ENCODE peak calls at places on chromosomes 3 and 15, in nine cellular contexts. M, S, N, G, W, A, O, X and R are unnamed samples.

GRCh38 chr3:151838574-151839312 is 24.8 kb downstream of the AADAC start:
- DNase-seq in S (no peak), A (peak; percentile 42), X (no peak), M (peak; percentile 43), O (peak; percentile 73), N (peak; percentile 31), W (peak; percentile 82), G (no peak), R (peak; percentile 51)

GRCh38 chr15:46735115-46735514 is 982.2 kb upstream of the SEMA6D start:
- DNase-seq in X (no peak), W (no peak), O (no peak), A (no peak), M (no peak), G (no peak), S (no peak), N (no peak), R (no peak)

GRCh38 chr15:41928637-41929620 is 35.1 kb upstream of the SPTBN5 start:
- DNase-seq in S (peak; percentile 73), G (peak; percentile 70), N (peak; percentile 60), W (no peak), X (peak; percentile 83), O (no peak), M (peak; percentile 74), A (peak; percentile 67), R (peak; percentile 45)

GRCh38 chr3:149783576-149783975 is 8.8 kb downstream of the ANKUB1 start:
- DNase-seq in G (no peak), S (no peak), N (no peak), A (no peak), M (no peak), X (no peak), O (no peak), W (peak; percentile 69), R (no peak)

GRCh38 chr15:49428392-49429095 is 5.5 kb downstream of the FGF7 start:
- DNase-seq in O (no peak), G (no peak), S (no peak), N (no peak), X (no peak), A (no peak), W (peak; percentile 26), M (no peak), R (no peak)

GRCh38 chr3:151795276-151795675 is 18.6 kb upstream of the AADAC start:
- DNase-seq in N (no peak), O (no peak), A (no peak), M (no peak), S (no peak), W (peak; percentile 70), X (no peak), G (no peak), R (no peak)

GRCh38 chr15:74651251-74651741 is 35.7 kb downstream of the CLK3 start:
- DNase-seq in M (no peak), N (no peak), S (no peak), O (no peak), G (no peak), W (peak; percentile 34), A (no peak), X (no peak), R (no peak)

GRCh38 chr3:165503346-165503745 is 307.2 kb upstream of the SLITRK3 start:
- DNase-seq in S (no peak), N (no peak), W (no peak), X (no peak), M (no peak), A (no peak), O (no peak), G (no peak), R (no peak)

GRCh38 chr15:75348563-75349350 is 1.9 kb downstream of the NEIL1 start:
- DNase-seq in A (peak; percentile 25), N (peak; percentile 79), M (no peak), G (no peak), S (peak; percentile 70), W (no peak), X (no peak), O (no peak), R (no peak)

GRCh38 chr3:101941253-101942039 is 92.1 kb downstream of the NFKBIZ start:
- DNase-seq in N (no peak), O (no peak), S (no peak), X (no peak), M (no peak), G (no peak), A (no peak), W (peak; percentile 64), R (no peak)

GRCh38 chr3:1092771-1093170 is at the start of gene CNTN6:
- DNase-seq in G (no peak), M (no peak), X (no peak), N (peak; percentile 25), W (peak; percentile 29), S (no peak), O (no peak), A (no peak), R (no peak)

GRCh38 chr15:59725172-59725486 is 36.0 kb upstream of the BNIP2 start:
- DNase-seq in W (no peak), G (no peak), S (no peak), O (no peak), X (no peak), A (no peak), M (no peak), N (no peak), R (no peak)

GRCh38 chr3:170840291-170840859 is 29.6 kb downstream of the RPL22L1 start:
- DNase-seq in S (no peak), X (no peak), W (peak; percentile 60), G (no peak), M (no peak), O (no peak), A (no peak), N (peak; percentile 10), R (no peak)

GRCh38 chr15:31270767-31271166 is 55.9 kb upstream of the KLF13 start:
- DNase-seq in X (peak; percentile 43), N (peak; percentile 51), W (no peak), A (no peak), S (no peak), M (peak; percentile 17), G (no peak), O (peak; percentile 49), R (no peak)

GRCh38 chr3:169812124-169812843 is 386 bp upstream of the LRRIQ4 start:
- DNase-seq in X (peak; percentile 82), A (peak; percentile 80), O (peak; percentile 74), N (peak; percentile 87), G (peak; percentile 70), M (peak; percentile 80), S (peak; percentile 90), W (peak; percentile 76), R (peak; percentile 75)

GRCh38 chr3:49017646-49017977 is 768 bp downstream of the DALRD3 start:
- DNase-seq in G (no peak), X (no peak), N (no peak), A (no peak), S (no peak), O (peak; percentile 46), M (no peak), W (no peak), R (no peak)

GRCh38 chr15:68640791-68641331 is 62.1 kb downstream of the CORO2B start:
- DNase-seq in N (no peak), G (no peak), S (peak; percentile 55), O (no peak), W (no peak), X (peak; percentile 63), A (no peak), M (no peak), R (no peak)

GRCh38 chr15:65956307-65956706 is 87.0 kb downstream of the RAB11A start:
- DNase-seq in A (no peak), M (no peak), O (no peak), N (no peak), X (no peak), W (no peak), S (no peak), G (no peak), R (no peak)

GRCh38 chr15:41944313-41944940 is 27.9 kb downstream of the EHD4 start:
- DNase-seq in A (no peak), M (no peak), O (no peak), G (no peak), X (peak; percentile 80), S (no peak), W (peak; percentile 94), N (no peak), R (no peak)

GRCh38 chr15:75661779-75662140 is 14.0 kb downstream of the SNX33 start:
- DNase-seq in A (no peak), N (no peak), G (no peak), M (no peak), S (no peak), W (no peak), O (no peak), X (no peak), R (no peak)

GRCh38 chr15:62845239-62846126 is 197.1 kb upstream of the TPM1 start:
- DNase-seq in A (no peak), S (no peak), W (no peak), N (no peak), X (no peak), O (no peak), G (no peak), M (no peak), R (no peak)

GRCh38 chr3:181709537-181710279 is 2.0 kb upstream of the SOX2 start:
- DNase-seq in A (peak; percentile 68), O (peak; percentile 49), G (no peak), S (peak; percentile 83), X (no peak), M (no peak), W (peak; percentile 75), N (peak; percentile 72), R (peak; percentile 81)

DNA sequence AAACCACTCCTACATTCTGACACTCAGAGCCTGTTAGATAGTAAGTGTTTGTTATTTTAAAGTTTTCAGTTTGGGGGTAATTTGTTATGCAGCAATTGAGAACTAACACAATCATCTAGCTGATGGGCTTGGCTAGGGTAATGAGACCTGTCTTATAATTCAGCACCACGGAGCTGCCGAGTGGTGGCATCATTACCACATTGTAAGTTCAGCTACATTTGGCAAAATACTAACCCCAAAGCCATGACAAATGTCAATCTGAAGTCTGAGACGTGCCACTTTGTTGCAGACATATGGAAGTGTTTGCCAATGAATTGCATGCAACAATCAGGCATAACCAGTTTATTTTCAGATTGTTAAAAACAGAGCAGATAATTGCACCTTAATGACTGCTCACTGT is 52.7 kb downstream of the KLHL6 start:
- DNase-seq in X (no peak), A (no peak), N (peak; percentile 44), O (no peak), S (no peak), M (no peak), G (no peak), W (no peak), R (no peak)
- TF ChIP-seq CTCF in X (no peak), A (no peak), N (peak; percentile 44), O (no peak), S (peak; percentile 29), M (no peak), G (no peak), W (peak; percentile 11), R (no peak)

GRCh38 chr3:4670352-4670751 is 177.2 kb downstream of the ITPR1 start:
- DNase-seq in O (peak; percentile 9), G (no peak), A (peak; percentile 13), W (no peak), X (no peak), M (no peak), N (peak; percentile 25), S (no peak), R (peak; percentile 21)
- TF ChIP-seq CTCF in O (no peak), G (no peak), A (peak; percentile 16), W (peak; percentile 60), X (no peak), M (no peak), N (peak; percentile 51), S (no peak), R (peak; percentile 40)

GRCh38 chr3:105564546-105565288 is 198.0 kb downstream of the ALCAM start:
- DNase-seq in A (no peak), M (no peak), X (no peak), N (no peak), S (no peak), W (no peak), O (no peak), G (no peak), R (no peak)
- TF ChIP-seq CTCF in A (no peak), M (no peak), X (no peak), N (no peak), S (no peak), W (no peak), O (no peak), G (no peak), R (no peak)

GRCh38 chr3:145266368-145266767 is 894.6 kb downstream of the PLOD2 start:
- DNase-seq in G (no peak), N (no peak), S (no peak), W (no peak), X (no peak), O (no peak), A (no peak), M (no peak), R (no peak)
- TF ChIP-seq CTCF in G (no peak), N (no peak), S (no peak), W (no peak), X (no peak), O (no peak), A (no peak), M (no peak), R (no peak)